ENCODE peak calls at places on chromosomes 16 and 17, in four cellular contexts. T, K, H and R are unnamed samples.

GRCh38 chr17:49456172-49456965 is 38.7 kb upstream of the NGFR start:
- DNase-seq in T (no peak), K (no peak), H (no peak), R (no peak)

GRCh38 chr16:70715113-70715711 is 29.4 kb upstream of the MTSS2 start:
- DNase-seq in T (no peak), K (no peak), H (no peak), R (no peak)

GRCh38 chr16:65663774-65664173 is 541.9 kb upstream of the CDH11 start:
- DNase-seq in T (no peak), K (no peak), H (no peak), R (no peak)

GRCh38 chr17:47810200-47810821 is 11.3 kb downstream of the OSBPL7 start:
- DNase-seq in T (no peak), K (peak), H (no peak), R (no peak)

GRCh38 chr17:40035162-40035559 is 19.0 kb downstream of the MED24 start:
- DNase-seq in T (peak), K (no peak), H (no peak), R (peak)

GRCh38 chr17:29883497-29883896 is 46.5 kb downstream of the SSH2 start:
- DNase-seq in T (no peak), K (no peak), H (no peak), R (no peak)

GRCh38 chr16:47732806-47733150 is 271.6 kb downstream of the PHKB start:
- DNase-seq in T (no peak), K (no peak), H (no peak), R (no peak)

GRCh38 chr16:26273607-26274006 is 581.8 kb downstream of the HS3ST4 start:
- DNase-seq in T (no peak), K (no peak), H (no peak), R (no peak)

DNA sequence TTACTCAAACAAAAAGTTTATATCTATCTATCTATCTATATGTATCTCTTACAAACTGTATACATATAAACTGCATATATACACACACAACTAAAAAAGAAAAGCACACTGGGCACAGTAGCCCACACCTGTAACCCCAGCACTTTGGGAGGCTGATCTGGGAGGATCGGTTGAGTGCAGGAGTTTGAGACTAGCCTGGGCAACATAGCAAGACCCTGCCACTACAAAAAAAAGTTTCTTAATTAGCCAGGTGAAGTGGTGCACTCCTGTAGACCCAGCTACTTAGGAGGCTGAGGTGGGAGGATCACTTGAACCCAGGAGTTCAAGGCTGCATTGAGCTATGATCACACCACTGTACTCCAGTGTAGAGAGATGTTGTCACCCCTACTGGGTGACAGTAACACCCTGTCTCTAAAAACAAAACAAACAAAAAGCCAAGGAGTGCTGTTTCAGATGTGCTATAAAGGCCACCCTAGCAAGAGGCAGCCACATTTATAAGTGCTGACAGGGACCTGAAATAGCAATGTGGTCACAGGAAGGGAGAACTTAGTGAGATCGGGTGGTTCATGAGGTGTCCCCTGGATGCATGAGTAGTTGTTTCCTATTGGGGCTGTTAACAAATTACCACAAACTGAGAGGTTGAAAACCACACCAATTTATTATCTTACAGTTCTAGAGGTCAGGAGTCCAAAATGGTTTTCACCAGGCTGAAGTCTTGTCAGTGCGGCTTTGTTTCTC is 4.8 kb downstream of the CD2BP2 start:
- DNase-seq in T (no peak), K (no peak), H (peak), R (no peak)
- TF ChIP-seq SUZ12 in T (no peak), K (no peak), H (no peak), R (no peak)

DNA sequence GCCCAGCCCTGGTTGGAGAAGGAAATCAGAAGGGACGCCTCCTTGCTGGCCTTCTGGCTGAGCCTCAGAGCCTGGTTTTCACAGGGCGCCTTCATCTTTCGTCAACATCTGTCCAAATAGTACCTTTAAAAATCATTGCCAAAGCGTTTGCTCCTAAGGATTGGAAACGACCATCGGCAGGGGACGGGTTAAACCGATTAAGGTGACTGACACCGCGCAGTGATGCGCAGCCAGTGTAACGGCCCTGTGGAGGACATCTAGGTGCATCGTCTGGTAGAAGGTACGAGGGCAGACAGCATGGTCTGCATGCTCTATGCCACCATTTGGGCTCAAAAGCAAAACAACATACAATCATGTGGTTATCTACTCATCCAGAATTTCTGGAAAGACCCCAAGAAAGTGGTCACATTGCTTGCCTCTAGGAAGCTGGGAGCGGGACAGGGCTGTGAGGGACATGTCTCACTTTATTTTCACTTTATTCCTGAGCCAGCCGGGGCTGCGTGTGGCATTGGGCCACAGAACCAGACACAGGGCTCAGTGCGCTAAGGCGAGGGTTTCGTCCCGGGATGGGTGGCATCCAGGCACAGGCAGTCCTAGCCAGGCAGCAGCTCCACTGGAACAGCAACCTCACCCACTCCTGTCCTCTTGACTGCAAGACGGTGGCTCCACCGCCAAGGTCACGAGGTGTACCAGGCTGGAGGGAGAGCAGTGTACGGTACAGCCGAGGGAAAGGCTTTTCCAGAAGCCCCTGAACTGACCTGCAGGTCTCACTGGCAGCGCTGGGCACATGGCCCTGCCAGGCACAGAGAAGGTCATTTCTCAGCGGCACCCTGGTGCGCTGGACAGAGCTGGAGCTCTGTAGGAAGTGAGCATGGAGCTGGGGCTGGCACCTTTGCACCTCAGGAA is 40.9 kb upstream of the JPH3 start:
- DNase-seq in T (no peak), K (no peak), H (no peak), R (no peak)
- TF ChIP-seq SP1 in T (no peak), K (no peak), H (no peak), R (no peak)

GRCh38 chr16:2298621-2299020 is 30.7 kb upstream of the RNPS1 start:
- DNase-seq in T (no peak), K (no peak), H (no peak), R (no peak)
- TF ChIP-seq SUZ12 in T (no peak), K (no peak), H (no peak), R (no peak)

DNA sequence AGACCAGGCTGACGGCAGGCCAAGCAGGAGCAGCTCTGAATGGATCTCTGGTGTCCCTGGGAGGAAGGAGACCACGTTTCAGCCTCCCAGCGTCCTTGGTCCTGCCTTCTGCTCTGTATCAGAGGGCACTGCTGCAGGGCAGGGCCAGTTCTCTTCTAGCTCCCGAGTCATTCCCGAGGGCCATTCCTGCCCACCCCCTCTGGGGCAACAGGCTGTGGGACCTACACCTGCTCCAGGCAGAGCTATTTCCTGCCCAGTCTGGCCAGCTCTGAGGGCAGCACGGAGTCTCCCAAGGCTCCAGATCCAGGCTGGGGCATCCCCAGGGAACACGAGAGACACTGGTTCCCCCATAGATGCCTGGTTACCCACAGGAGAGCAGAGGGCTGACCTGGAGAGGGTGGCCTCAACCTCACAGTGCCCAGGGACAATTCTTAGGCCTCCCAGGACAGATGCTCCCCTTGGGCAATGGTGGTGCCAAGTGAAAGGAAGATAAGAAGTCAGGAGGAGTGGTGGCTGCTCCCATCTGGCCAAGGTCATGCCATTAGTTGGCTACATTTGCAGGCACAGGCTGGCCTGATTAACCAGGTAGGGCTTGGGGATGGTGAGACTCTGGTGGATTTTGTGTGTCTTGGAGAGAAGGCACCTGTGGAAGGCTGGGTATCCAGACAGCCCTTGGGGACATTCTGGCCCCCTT is 2.0 kb downstream of the WFIKKN2 start:
- DNase-seq in T (no peak), K (no peak), H (no peak), R (no peak)
- TF ChIP-seq SP1 in T (no peak), K (no peak), H (no peak), R (no peak)